ENCODE peak calls at places on chromosomes 7 and 10, in ten cellular contexts. L is lung, V is left ventricle myocardium inferior, T is A549, N is transverse colon, B is neural progenitor cell, R is H1, S is OCI-LY7, J is bronchial epithelial cell, Z is coronary artery. I is an unnamed sample.

GRCh38 chr10:73218466-73219191 is 28.4 kb downstream of the DNAJC9 start:
- DNase-seq in L (no peak), V (no peak), T (peak), N (no peak), B (peak), R (no peak), S (peak), J (peak), Z (no peak), I (peak)

GRCh38 chr10:51204691-51205090 is 130.4 kb downstream of the PRKG1 start:
- DNase-seq in L (no peak), V (no peak), T (no peak), N (no peak), B (no peak), R (no peak), S (no peak), J (no peak), Z (no peak), I (no peak)

GRCh38 chr7:103577059-103577458 is 131.1 kb upstream of the SLC26A5 start:
- DNase-seq in L (no peak), V (no peak), T (no peak), N (no peak), B (no peak), R (no peak), S (no peak), J (no peak), Z (no peak), I (no peak)

GRCh38 chr10:113991091-113991860 is 52.4 kb upstream of the ADRB1 start:
- DNase-seq in L (no peak), V (no peak), T (no peak), N (no peak), B (no peak), R (no peak), S (no peak), J (no peak), Z (no peak), I (peak)

GRCh38 chr10:3635697-3636096 is 149.3 kb downstream of the KLF6 start:
- DNase-seq in L (no peak), V (no peak), T (no peak), N (peak), B (no peak), R (no peak), S (no peak), J (peak), Z (no peak), I (no peak)

GRCh38 chr7:137848095-137848494 is 1.3 kb upstream of the DGKI start:
- DNase-seq in L (no peak), V (no peak), T (no peak), N (no peak), B (no peak), R (no peak), S (no peak), J (no peak), Z (no peak), I (no peak)

GRCh38 chr7:113460067-113460466 is 341.7 kb upstream of the SMIM30 start:
- DNase-seq in L (no peak), V (no peak), T (no peak), N (no peak), B (no peak), R (no peak), S (no peak), J (no peak), Z (no peak), I (no peak)

GRCh38 chr10:71996598-71997371 is 32.6 kb downstream of the CHST3 start:
- DNase-seq in L (no peak), V (no peak), T (no peak), N (no peak), B (no peak), R (no peak), S (peak), J (no peak), Z (no peak), I (no peak)

GRCh38 chr10:89201345-89202032 is 5.6 kb downstream of the CH25H start:
- DNase-seq in L (no peak), V (no peak), T (no peak), N (no peak), B (no peak), R (no peak), S (no peak), J (peak), Z (no peak), I (no peak)

GRCh38 chr7:1914321-1914720 is 244.2 kb downstream of the ELFN1 start:
- DNase-seq in L (no peak), V (peak), T (no peak), N (no peak), B (no peak), R (no peak), S (no peak), J (no peak), Z (no peak), I (no peak)

GRCh38 chr7:45295222-45295621 is 137.6 kb downstream of the RAMP3 start:
- DNase-seq in L (no peak), V (no peak), T (no peak), N (no peak), B (no peak), R (no peak), S (no peak), J (no peak), Z (no peak), I (no peak)

GRCh38 chr7:132428247-132428919 is 147.9 kb downstream of the PLXNA4 start:
- DNase-seq in L (no peak), V (no peak), T (no peak), N (no peak), B (no peak), R (no peak), S (no peak), J (no peak), Z (no peak), I (no peak)

GRCh38 chr10:122077311-122077875 is 88.4 kb downstream of the TACC2 start:
- DNase-seq in L (no peak), V (no peak), T (no peak), N (no peak), B (no peak), R (no peak), S (no peak), J (no peak), Z (no peak), I (no peak)

GRCh38 chr7:30225863-30226361 is 58.5 kb upstream of the ZNRF2 start:
- DNase-seq in L (peak), V (peak), T (no peak), N (peak), B (no peak), R (no peak), S (peak), J (peak), Z (no peak), I (peak)

GRCh38 chr10:93701903-93702277 is 502 bp downstream of the FRA10AC1 start:
- DNase-seq in L (no peak), V (no peak), T (peak), N (no peak), B (no peak), R (no peak), S (no peak), J (peak), Z (no peak), I (peak)

GRCh38 chr10:116444527-116445142 is 17.0 kb downstream of the PNLIPRP3 start:
- DNase-seq in L (no peak), V (no peak), T (peak), N (no peak), B (peak), R (no peak), S (peak), J (peak), Z (no peak), I (peak)

GRCh38 chr7:151342102-151342646 is 562 bp downstream of the NUB1 start:
- DNase-seq in L (no peak), V (no peak), T (no peak), N (no peak), B (no peak), R (no peak), S (peak), J (peak), Z (no peak), I (peak)

GRCh38 chr10:97718178-97718577 is 4.6 kb downstream of the MARVELD1 start:
- DNase-seq in L (no peak), V (no peak), T (no peak), N (no peak), B (peak), R (no peak), S (no peak), J (no peak), Z (no peak), I (no peak)

GRCh38 chr7:94040254-94040653 is 36.1 kb upstream of the BET1 start:
- DNase-seq in L (no peak), V (no peak), T (no peak), N (no peak), B (peak), R (no peak), S (peak), J (no peak), Z (no peak), I (no peak)

GRCh38 chr10:114179148-114179547 is at the start of gene TDRD1:
- DNase-seq in L (no peak), V (no peak), T (no peak), N (no peak), B (no peak), R (no peak), S (no peak), J (no peak), Z (no peak), I (no peak)

GRCh38 chr10:31744025-31744424 is 184.6 kb downstream of the ARHGAP12 start:
- DNase-seq in L (no peak), V (no peak), T (no peak), N (no peak), B (no peak), R (no peak), S (no peak), J (no peak), Z (no peak), I (no peak)

GRCh38 chr7:123424463-123424862 is 109.9 kb downstream of the IQUB start:
- DNase-seq in L (no peak), V (no peak), T (no peak), N (no peak), B (no peak), R (no peak), S (no peak), J (no peak), Z (no peak), I (no peak)

GRCh38 chr7:31890751-31891150 is 179.5 kb downstream of the PDE1C start:
- DNase-seq in L (no peak), V (no peak), T (no peak), N (no peak), B (no peak), R (no peak), S (no peak), J (peak), Z (no peak), I (no peak)

GRCh38 chr10:130409931-130410330 is 273.7 kb downstream of the GLRX3 start:
- DNase-seq in L (no peak), V (no peak), T (no peak), N (no peak), B (no peak), R (no peak), S (no peak), J (no peak), Z (peak), I (no peak)

GRCh38 chr10:11880169-11881027 is 57.2 kb downstream of the PROSER2 start:
- DNase-seq in L (no peak), V (no peak), T (no peak), N (no peak), B (no peak), R (no peak), S (no peak), J (peak), Z (no peak), I (no peak)

GRCh38 chr10:10830316-10831061 is 187.2 kb upstream of the CELF2 start:
- DNase-seq in L (no peak), V (no peak), T (no peak), N (no peak), B (no peak), R (no peak), S (no peak), J (peak), Z (no peak), I (peak)

GRCh38 chr10:123318516-123318915 is 164.3 kb downstream of the BUB3 start:
- DNase-seq in L (no peak), V (no peak), T (no peak), N (no peak), B (no peak), R (no peak), S (no peak), J (no peak), Z (no peak), I (no peak)

DNA sequence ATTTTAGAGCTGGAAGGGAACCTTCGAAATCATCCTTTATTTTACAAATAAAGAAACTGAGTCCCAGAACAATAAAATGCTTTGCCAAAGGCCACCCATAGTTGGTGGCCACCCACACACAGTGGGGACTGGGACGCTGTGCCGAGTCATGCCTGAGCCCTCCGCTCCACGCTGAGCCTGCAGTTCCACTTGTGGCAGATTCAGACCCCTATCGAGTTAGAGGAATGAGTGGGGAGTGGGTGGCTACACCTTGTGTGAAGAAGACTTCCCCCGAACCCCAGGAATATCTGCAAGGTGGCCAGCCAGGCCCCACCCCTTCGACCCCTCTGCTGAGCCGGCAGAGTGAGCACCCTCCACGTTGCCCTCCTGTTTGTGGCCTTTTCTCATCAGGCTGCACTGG is 60.9 kb upstream of the SAMD8 start:
- DNase-seq in L (no peak), V (no peak), T (no peak), N (no peak), B (no peak), R (no peak), S (no peak), J (no peak), Z (no peak), I (no peak)
- H3K4me3 ChIP-seq in L (no peak), V (no peak), T (no peak), N (no peak), B (no peak), R (no peak), S (no peak), J (no peak), Z (no peak), I (no peak)

GRCh38 chr10:35639651-35640311 is 2.3 kb downstream of the FZD8 start:
- DNase-seq in L (no peak), V (peak), T (peak), N (peak), B (peak), R (no peak), S (no peak), J (no peak), Z (no peak), I (peak)
- TF ChIP-seq CTCF in L (no peak), V (no peak), T (no peak), N (no peak), B (peak), R (peak), S (no peak), J (peak), Z (no peak), I (peak)

DNA sequence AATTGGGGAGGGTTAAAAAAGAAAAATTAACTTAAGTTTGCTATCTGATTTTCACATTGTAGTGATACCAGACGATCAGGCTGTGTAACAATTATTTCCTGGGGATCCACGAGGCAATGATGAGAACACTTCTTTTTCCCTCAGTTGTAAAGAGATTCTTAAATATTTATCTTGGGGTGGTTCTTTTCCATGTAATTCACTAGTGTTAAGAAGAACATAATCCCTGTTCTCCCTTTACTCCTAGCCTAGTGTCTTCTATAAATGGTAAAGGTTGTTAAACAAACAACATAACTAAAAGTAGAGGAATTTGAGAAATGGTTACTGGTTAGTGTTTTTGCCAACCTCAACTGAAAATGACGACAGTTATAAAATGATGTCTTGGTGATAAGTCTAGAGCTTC is 1.3 kb downstream of the TBX20 start:
- DNase-seq in L (no peak), V (no peak), T (no peak), N (no peak), B (no peak), R (no peak), S (no peak), J (no peak), Z (no peak), I (no peak)
- H3K4me3 ChIP-seq in L (no peak), V (peak), T (peak), N (no peak), B (no peak), R (no peak), S (peak), J (no peak), Z (peak), I (no peak)

GRCh38 chr10:33009244-33010131 is 51.5 kb upstream of the ITGB1 start:
- DNase-seq in L (no peak), V (no peak), T (no peak), N (no peak), B (no peak), R (no peak), S (no peak), J (no peak), Z (no peak), I (no peak)

GRCh38 chr10:33008499-33009243 is 50.6 kb upstream of the ITGB1 start:
- DNase-seq in L (peak), V (no peak), T (peak), N (peak), B (peak), R (no peak), S (peak), J (peak), Z (no peak), I (peak)

GRCh38 chr10:33006342-33006887 is 48.4 kb upstream of the ITGB1 start:
- DNase-seq in L (no peak), V (no peak), T (peak), N (no peak), B (no peak), R (no peak), S (no peak), J (no peak), Z (no peak), I (no peak)

GRCh38 chr10:33005322-33006282 is 47.6 kb upstream of the ITGB1 start:
- DNase-seq in L (peak), V (peak), T (peak), N (peak), B (peak), R (peak), S (peak), J (peak), Z (peak), I (peak)

GRCh38 chr10:33010132-33011037 is 52.4 kb upstream of the ITGB1 start:
- DNase-seq in L (peak), V (no peak), T (peak), N (no peak), B (peak), R (peak), S (no peak), J (peak), Z (no peak), I (peak)
- TF ChIP-seq CTCF in L (no peak), V (peak), T (peak), N (peak), B (peak), R (peak), S (peak), J (peak), Z (no peak), I (peak)

GRCh38 chr7:100210803-100211202 is 8.9 kb upstream of the PVRIG start:
- DNase-seq in L (no peak), V (no peak), T (no peak), N (no peak), B (no peak), R (no peak), S (no peak), J (no peak), Z (no peak), I (no peak)
- H3K4me3 ChIP-seq in L (no peak), V (no peak), T (no peak), N (no peak), B (no peak), R (no peak), S (peak), J (no peak), Z (no peak), I (no peak)